ENCODE peak calls at places on chromosome 6, in four cellular contexts. One of them, this sample, is unnamed.

GRCh38 chr6:135568366-135568765 is 70.8 kb upstream of the AHI1 start:
- DNase-seq in HepG2: no peak
- DNase-seq in H1: no peak
- DNase-seq in K562: no peak
- DNase-seq in this sample: peak

GRCh38 chr6:56916849-56917551 is 37.9 kb upstream of the BEND6 start:
- DNase-seq in HepG2: no peak
- DNase-seq in H1: no peak
- DNase-seq in K562: no peak
- DNase-seq in this sample: no peak

GRCh38 chr6:96803106-96803481 is 34.2 kb downstream of the GPR63 start:
- DNase-seq in HepG2: no peak
- DNase-seq in H1: no peak
- DNase-seq in K562: no peak
- DNase-seq in this sample: no peak

GRCh38 chr6:74931567-74931966 is 274.3 kb downstream of the COL12A1 start:
- DNase-seq in HepG2: no peak
- DNase-seq in H1: no peak
- DNase-seq in K562: no peak
- DNase-seq in this sample: no peak

GRCh38 chr6:132892929-132893771 is 78.8 kb downstream of the RPS12 start:
- DNase-seq in HepG2: no peak
- DNase-seq in H1: no peak
- DNase-seq in K562: no peak
- DNase-seq in this sample: no peak

GRCh38 chr6:151098166-151098565 is 141.6 kb upstream of the AKAP12 start:
- DNase-seq in HepG2: no peak
- DNase-seq in H1: no peak
- DNase-seq in K562: no peak
- DNase-seq in this sample: no peak

GRCh38 chr6:131937703-131938631 is 13.2 kb downstream of the CCN2 start:
- DNase-seq in HepG2: peak
- DNase-seq in H1: no peak
- DNase-seq in K562: no peak
- DNase-seq in this sample: no peak

GRCh38 chr6:142846883-142847287 is 98.1 kb downstream of the HIVEP2 start:
- DNase-seq in HepG2: peak
- DNase-seq in H1: no peak
- DNase-seq in K562: no peak
- DNase-seq in this sample: no peak

GRCh38 chr6:104573372-104573771 is 286.3 kb downstream of the HACE1 start:
- DNase-seq in HepG2: no peak
- DNase-seq in H1: no peak
- DNase-seq in K562: no peak
- DNase-seq in this sample: no peak

GRCh38 chr6:154805288-154805911 is 72.2 kb downstream of the SCAF8 start:
- DNase-seq in HepG2: peak
- DNase-seq in H1: no peak
- DNase-seq in K562: peak
- DNase-seq in this sample: no peak

GRCh38 chr6:138103876-138104275 is 3.3 kb downstream of the PERP start:
- DNase-seq in HepG2: no peak
- DNase-seq in H1: no peak
- DNase-seq in K562: no peak
- DNase-seq in this sample: no peak

GRCh38 chr6:136753624-136754023 is 38.7 kb downstream of the MAP3K5 start:
- DNase-seq in HepG2: no peak
- DNase-seq in H1: no peak
- DNase-seq in K562: no peak
- DNase-seq in this sample: no peak

GRCh38 chr6:116764557-116764960 is 960 bp downstream of the FAM162B start:
- DNase-seq in HepG2: no peak
- DNase-seq in H1: no peak
- DNase-seq in K562: no peak
- DNase-seq in this sample: no peak

GRCh38 chr6:42028234-42029061 is 21.9 kb upstream of the TAF8 start:
- DNase-seq in HepG2: no peak
- DNase-seq in H1: no peak
- DNase-seq in K562: peak
- DNase-seq in this sample: no peak

GRCh38 chr6:130578713-130579112 is 212.9 kb downstream of the TMEM200A start:
- DNase-seq in HepG2: no peak
- DNase-seq in H1: no peak
- DNase-seq in K562: no peak
- DNase-seq in this sample: no peak
- TF ChIP-seq GABPA in HepG2: no peak
- TF ChIP-seq GABPA in H1: no peak
- TF ChIP-seq GABPA in K562: no peak
- TF ChIP-seq GABPA in this sample: no peak

GRCh38 chr6:90598192-90598951 is 11.5 kb upstream of the MAP3K7 start:
- DNase-seq in HepG2: no peak
- DNase-seq in H1: no peak
- DNase-seq in K562: no peak
- DNase-seq in this sample: no peak
- TF ChIP-seq HDAC2 in HepG2: no peak
- TF ChIP-seq HDAC2 in H1: no peak
- TF ChIP-seq HDAC2 in K562: no peak
- TF ChIP-seq HDAC2 in this sample: no peak

DNA sequence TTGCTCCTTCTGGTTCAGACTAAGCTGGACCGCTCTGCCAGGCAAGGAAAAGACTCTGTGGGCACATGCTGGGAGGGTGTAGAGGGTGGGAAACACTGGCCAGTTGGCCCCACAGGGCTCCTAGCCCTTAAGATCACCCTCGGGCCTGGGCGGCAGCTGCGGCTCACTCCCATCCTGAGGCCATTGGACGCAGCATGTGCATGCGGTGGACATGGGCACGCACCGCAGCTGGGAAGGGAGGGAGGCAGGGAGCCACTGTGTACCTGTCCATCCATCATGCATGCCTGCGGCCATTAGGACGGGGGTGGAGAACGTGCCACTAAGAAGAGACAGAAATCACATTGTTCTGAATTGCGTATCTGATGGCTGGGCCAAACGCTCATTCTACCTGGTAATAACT is 140.1 kb upstream of the THBS2 start:
- DNase-seq in HepG2: no peak
- DNase-seq in H1: no peak
- DNase-seq in K562: no peak
- DNase-seq in this sample: no peak
- TF ChIP-seq GABPA in HepG2: no peak
- TF ChIP-seq GABPA in H1: no peak
- TF ChIP-seq GABPA in K562: no peak
- TF ChIP-seq GABPA in this sample: no peak

GRCh38 chr6:51203504-51203903 is 384.8 kb downstream of the TFAP2B start:
- DNase-seq in HepG2: no peak
- DNase-seq in H1: no peak
- DNase-seq in K562: no peak
- DNase-seq in this sample: no peak
- TF ChIP-seq HDAC2 in HepG2: no peak
- TF ChIP-seq HDAC2 in H1: no peak
- TF ChIP-seq HDAC2 in K562: no peak
- TF ChIP-seq HDAC2 in this sample: no peak

GRCh38 chr6:79152269-79152737 is 74.2 kb upstream of the PHIP start:
- DNase-seq in HepG2: peak
- DNase-seq in H1: peak
- DNase-seq in K562: no peak
- DNase-seq in this sample: no peak
- TF ChIP-seq GABPA in HepG2: no peak
- TF ChIP-seq GABPA in H1: no peak
- TF ChIP-seq GABPA in K562: no peak
- TF ChIP-seq GABPA in this sample: no peak